ENCODE peak calls at places on chromosomes 5 and 9, in ten cellular contexts. G is MG63; T is activated T-cell treated with anti-CD3 and anti-CD28 coated beads, Interleukin-2, amount 50 U/mL, for 1 hour; R is GM13976; B is hypothalamus; H is kidney epithelial cell; Y is neural crest cell; M is psoas muscle; W is NCI-H2029 treated with DMSO at 0.1 percent for 48 hours; K is stimulated activated CD8-positive, alpha-beta memory T cell treated with anti-CD3 and anti-CD28 coated beads, Interleukin-4, amount 100 ng/mL, for 24 hours. F is an unnamed sample.

GRCh38 chr9:15927131-15927530 is 374.3 kb downstream of the CCDC171 start:
- DNase-seq in G (peak; percentile 27), T (no peak), R (no peak), B (no peak), H (no peak), Y (no peak), M (no peak), W (no peak), K (no peak), F (no peak)

GRCh38 chr5:139733698-139734491 is 61.7 kb upstream of the PSD2 start:
- DNase-seq in G (no peak), T (no peak), R (no peak), B (peak; percentile 91), H (no peak), Y (peak; percentile 51), M (no peak), W (no peak), K (no peak), F (peak; percentile 54)

GRCh38 chr9:134329886-134330285 is 3.6 kb downstream of the RXRA start:
- DNase-seq in G (no peak), T (no peak), R (no peak), B (no peak), H (no peak), Y (no peak), M (peak; percentile 76), W (no peak), K (no peak), F (peak; percentile 74)

GRCh38 chr9:12775373-12775962 is 648 bp downstream of the LURAP1L start:
- DNase-seq in G (peak; percentile 79), T (no peak), R (peak; percentile 8), B (peak; percentile 28), H (no peak), Y (peak; percentile 14), M (peak; percentile 13), W (no peak), K (no peak), F (peak; percentile 36)

GRCh38 chr5:89703799-89704198 is 705.8 kb downstream of the CETN3 start:
- DNase-seq in G (no peak), T (no peak), R (no peak), B (no peak), H (peak; percentile 26), Y (no peak), M (no peak), W (no peak), K (no peak), F (no peak)

GRCh38 chr9:109910616-109911568 is 130.9 kb downstream of the PALM2AKAP2 start:
- DNase-seq in G (no peak), T (no peak), R (no peak), B (no peak), H (peak; percentile 44), Y (no peak), M (no peak), W (no peak), K (no peak), F (peak; percentile 58)

GRCh38 chr9:131043097-131043496 is 34.1 kb downstream of the LAMC3 start:
- DNase-seq in G (no peak), T (no peak), R (no peak), B (no peak), H (no peak), Y (no peak), M (no peak), W (no peak), K (no peak), F (no peak)

GRCh38 chr9:83154821-83155220 is 91.9 kb upstream of the RASEF start:
- DNase-seq in G (peak; percentile 2), T (no peak), R (no peak), B (no peak), H (peak; percentile 92), Y (no peak), M (no peak), W (no peak), K (no peak), F (no peak)

GRCh38 chr5:147175516-147176097 is 59.2 kb upstream of the STK32A start:
- DNase-seq in G (no peak), T (no peak), R (no peak), B (no peak), H (no peak), Y (no peak), M (no peak), W (no peak), K (no peak), F (no peak)

GRCh38 chr5:133425764-133426738 is 186.3 kb downstream of the FSTL4 start:
- DNase-seq in G (no peak), T (no peak), R (no peak), B (no peak), H (no peak), Y (no peak), M (no peak), W (no peak), K (no peak), F (no peak)

GRCh38 chr9:91426123-91426745 is 2.6 kb upstream of the NFIL3 start:
- DNase-seq in G (no peak), T (no peak), R (peak; percentile 62), B (no peak), H (no peak), Y (no peak), M (no peak), W (no peak), K (no peak), F (no peak)

GRCh38 chr5:169071-169727 is 22.1 kb upstream of the LRRC14B start:
- DNase-seq in G (no peak), T (no peak), R (no peak), B (no peak), H (no peak), Y (no peak), M (peak; percentile 65), W (no peak), K (no peak), F (no peak)

GRCh38 chr9:134913713-134914500 is 3.8 kb downstream of the FCN1 start:
- DNase-seq in G (no peak), T (no peak), R (no peak), B (no peak), H (no peak), Y (no peak), M (no peak), W (no peak), K (no peak), F (no peak)

GRCh38 chr5:141735823-141736222 is 53.8 kb upstream of the ARAP3 start:
- DNase-seq in G (no peak), T (no peak), R (no peak), B (no peak), H (no peak), Y (no peak), M (no peak), W (no peak), K (no peak), F (no peak)

GRCh38 chr9:98009926-98010325 is 26.8 kb downstream of the ANP32B start:
- DNase-seq in G (no peak), T (no peak), R (no peak), B (no peak), H (no peak), Y (no peak), M (no peak), W (no peak), K (no peak), F (no peak)

GRCh38 chr9:99445377-99445891 is 223.4 kb downstream of the SEC61B start:
- DNase-seq in G (peak; percentile 86), T (no peak), R (no peak), B (no peak), H (peak; percentile 41), Y (no peak), M (peak; percentile 78), W (no peak), K (no peak), F (no peak)

GRCh38 chr5:139431706-139432105 is 7.6 kb downstream of the DNAJC18 start:
- DNase-seq in G (no peak), T (no peak), R (no peak), B (no peak), H (no peak), Y (no peak), M (no peak), W (no peak), K (no peak), F (no peak)

GRCh38 chr5:93304391-93304790 is 276.6 kb downstream of the NR2F1-AS1 start:
- DNase-seq in G (no peak), T (no peak), R (no peak), B (no peak), H (no peak), Y (peak; percentile 22), M (no peak), W (no peak), K (no peak), F (no peak)

GRCh38 chr5:140420226-140420570 is 18.6 kb downstream of the ANKHD1 start:
- DNase-seq in G (no peak), T (no peak), R (no peak), B (no peak), H (no peak), Y (no peak), M (no peak), W (no peak), K (no peak), F (no peak)

GRCh38 chr5:172920447-172920849 is 38.8 kb upstream of the RPL26L1 start:
- DNase-seq in G (peak; percentile 44), T (no peak), R (no peak), B (no peak), H (peak; percentile 92), Y (no peak), M (peak; percentile 75), W (no peak), K (no peak), F (no peak)

GRCh38 chr5:121919091-121919490 is 42.7 kb upstream of the SRFBP1 start:
- DNase-seq in G (no peak), T (no peak), R (no peak), B (no peak), H (no peak), Y (no peak), M (no peak), W (no peak), K (no peak), F (peak; percentile 28)

GRCh38 chr5:145942749-145943148 is 6.4 kb downstream of the SH3RF2 start:
- DNase-seq in G (no peak), T (no peak), R (no peak), B (no peak), H (no peak), Y (no peak), M (no peak), W (no peak), K (no peak), F (no peak)

GRCh38 chr9:35660966-35661413 is 2.9 kb downstream of the CCDC107 start:
- DNase-seq in G (no peak), T (no peak), R (no peak), B (no peak), H (no peak), Y (no peak), M (no peak), W (no peak), K (no peak), F (peak; percentile 77)

GRCh38 chr5:120529386-120529785 is 65.3 kb downstream of the PRR16 start:
- DNase-seq in G (no peak), T (no peak), R (no peak), B (no peak), H (no peak), Y (no peak), M (no peak), W (no peak), K (no peak), F (no peak)

GRCh38 chr5:122415481-122416120 is 103.6 kb downstream of the SNCAIP start:
- DNase-seq in G (peak; percentile 46), T (no peak), R (peak; percentile 25), B (no peak), H (peak; percentile 25), Y (peak; percentile 47), M (peak; percentile 20), W (peak; percentile 66), K (no peak), F (peak; percentile 52)

GRCh38 chr5:40631236-40631635 is 48.5 kb upstream of the PTGER4 start:
- DNase-seq in G (no peak), T (no peak), R (no peak), B (no peak), H (no peak), Y (no peak), M (no peak), W (no peak), K (no peak), F (peak; percentile 49)

GRCh38 chr9:105305834-105306233 is 61.4 kb downstream of the SLC44A1 start:
- DNase-seq in G (no peak), T (no peak), R (no peak), B (no peak), H (no peak), Y (no peak), M (no peak), W (no peak), K (no peak), F (no peak)

GRCh38 chr5:526456-527088 is 2.3 kb upstream of the SLC9A3 start:
- DNase-seq in G (no peak), T (no peak), R (no peak), B (no peak), H (no peak), Y (no peak), M (no peak), W (no peak), K (no peak), F (no peak)